ENCODE peak calls at places on chromosomes 13 and 19, in six cellular contexts. One of them, this sample, is unnamed.

GRCh38 chr19:30228113-30228725 is 144.0 kb upstream of the ZNF536 start:
- DNase-seq in K562: no peak
- DNase-seq in esophagus muscularis mucosa: no peak
- DNase-seq in stomach: no peak
- DNase-seq in Peyer's patch: no peak
- DNase-seq in uterus: no peak
- DNase-seq in this sample: peak; percentile 13

GRCh38 chr19:34075661-34076091 is 96.6 kb upstream of the LSM14A start:
- DNase-seq in esophagus muscularis mucosa: no peak
- DNase-seq in K562: no peak
- DNase-seq in uterus: no peak
- DNase-seq in Peyer's patch: no peak
- DNase-seq in stomach: no peak
- DNase-seq in this sample: no peak

GRCh38 chr13:78499802-78500201 is 103.5 kb downstream of the POU4F1 start:
- DNase-seq in stomach: no peak
- DNase-seq in uterus: no peak
- DNase-seq in Peyer's patch: no peak
- DNase-seq in esophagus muscularis mucosa: no peak
- DNase-seq in K562: no peak
- DNase-seq in this sample: no peak

GRCh38 chr13:74287672-74288169 is 153.5 kb upstream of the KLF12 start:
- DNase-seq in esophagus muscularis mucosa: no peak
- DNase-seq in stomach: peak; percentile 90
- DNase-seq in Peyer's patch: peak; percentile 71
- DNase-seq in uterus: peak; percentile 59
- DNase-seq in K562: no peak
- DNase-seq in this sample: peak; percentile 85

GRCh38 chr13:85528578-85529215 is 270.5 kb downstream of the SLITRK6 start:
- DNase-seq in uterus: no peak
- DNase-seq in Peyer's patch: no peak
- DNase-seq in K562: no peak
- DNase-seq in esophagus muscularis mucosa: no peak
- DNase-seq in stomach: no peak
- DNase-seq in this sample: no peak

GRCh38 chr13:25632166-25632888 is 260.6 kb downstream of the ATP8A2 start:
- DNase-seq in Peyer's patch: no peak
- DNase-seq in K562: no peak
- DNase-seq in esophagus muscularis mucosa: no peak
- DNase-seq in stomach: no peak
- DNase-seq in uterus: no peak
- DNase-seq in this sample: no peak

GRCh38 chr13:60755380-60756163 is 358.6 kb downstream of the TDRD3 start:
- DNase-seq in uterus: no peak
- DNase-seq in K562: no peak
- DNase-seq in esophagus muscularis mucosa: no peak
- DNase-seq in stomach: no peak
- DNase-seq in Peyer's patch: no peak
- DNase-seq in this sample: no peak

GRCh38 chr19:39402417-39403297 is 4.0 kb upstream of the ZFP36 start:
- DNase-seq in Peyer's patch: peak; percentile 93
- DNase-seq in esophagus muscularis mucosa: peak; percentile 98
- DNase-seq in stomach: peak; percentile 92
- DNase-seq in K562: peak; percentile 94
- DNase-seq in uterus: peak; percentile 94
- DNase-seq in this sample: peak; percentile 93

GRCh38 chr19:47280183-47280797 is 5.6 kb downstream of the INAFM1 start:
- DNase-seq in K562: peak; percentile 79
- DNase-seq in stomach: peak; percentile 45
- DNase-seq in uterus: peak; percentile 36
- DNase-seq in esophagus muscularis mucosa: no peak
- DNase-seq in Peyer's patch: no peak
- DNase-seq in this sample: peak; percentile 55

GRCh38 chr19:34475026-34475974 is 6.3 kb upstream of the WTIP start:
- DNase-seq in esophagus muscularis mucosa: no peak
- DNase-seq in Peyer's patch: no peak
- DNase-seq in stomach: no peak
- DNase-seq in uterus: no peak
- DNase-seq in K562: peak; percentile 24
- DNase-seq in this sample: no peak

GRCh38 chr13:21759503-21759902 is 88.6 kb downstream of the FGF9 start:
- DNase-seq in Peyer's patch: no peak
- DNase-seq in esophagus muscularis mucosa: no peak
- DNase-seq in K562: no peak
- DNase-seq in uterus: no peak
- DNase-seq in stomach: no peak
- DNase-seq in this sample: no peak

GRCh38 chr13:100589178-100589725 is 663 bp upstream of the GGACT start:
- DNase-seq in Peyer's patch: no peak
- DNase-seq in K562: no peak
- DNase-seq in uterus: no peak
- DNase-seq in stomach: no peak
- DNase-seq in esophagus muscularis mucosa: no peak
- DNase-seq in this sample: no peak
- H3K4me3 ChIP-seq in Peyer's patch: peak overlapping the region; percentile 68
- H3K4me3 ChIP-seq in K562: no peak overlapping the region
- H3K4me3 ChIP-seq in uterus: no peak overlapping the region
- H3K4me3 ChIP-seq in stomach: peak overlapping the region; percentile 73
- H3K4me3 ChIP-seq in esophagus muscularis mucosa: no peak overlapping the region
- H3K4me3 ChIP-seq in this sample: no peak overlapping the region

GRCh38 chr13:31914843-31915242 is 116.7 kb upstream of the FRY start:
- DNase-seq in uterus: no peak
- DNase-seq in K562: no peak
- DNase-seq in stomach: no peak
- DNase-seq in Peyer's patch: no peak
- DNase-seq in esophagus muscularis mucosa: no peak
- DNase-seq in this sample: no peak

GRCh38 chr13:31909889-31910551 is 121.6 kb upstream of the FRY start:
- DNase-seq in esophagus muscularis mucosa: no peak
- DNase-seq in stomach: peak; percentile 53
- DNase-seq in K562: peak; percentile 58
- DNase-seq in Peyer's patch: no peak
- DNase-seq in uterus: peak; percentile 41
- DNase-seq in this sample: peak; percentile 46

GRCh38 chr13:31910633-31911032 is 120.9 kb upstream of the FRY start:
- DNase-seq in esophagus muscularis mucosa: no peak
- DNase-seq in uterus: no peak
- DNase-seq in K562: no peak
- DNase-seq in stomach: no peak
- DNase-seq in Peyer's patch: no peak
- DNase-seq in this sample: no peak

GRCh38 chr13:31913459-31913858 is 118.1 kb upstream of the FRY start:
- DNase-seq in stomach: no peak
- DNase-seq in Peyer's patch: no peak
- DNase-seq in esophagus muscularis mucosa: no peak
- DNase-seq in uterus: no peak
- DNase-seq in K562: no peak
- DNase-seq in this sample: no peak

GRCh38 chr13:31912641-31913401 is 118.8 kb upstream of the FRY start:
- DNase-seq in K562: no peak
- DNase-seq in esophagus muscularis mucosa: no peak
- DNase-seq in uterus: no peak
- DNase-seq in Peyer's patch: no peak
- DNase-seq in stomach: no peak
- DNase-seq in this sample: no peak
- TF ChIP-seq POLR2A in K562: no peak
- TF ChIP-seq POLR2A in esophagus muscularis mucosa: no peak
- TF ChIP-seq POLR2A in uterus: no peak
- TF ChIP-seq POLR2A in Peyer's patch: no peak
- TF ChIP-seq POLR2A in stomach: no peak
- TF ChIP-seq POLR2A in this sample: no peak

DNA sequence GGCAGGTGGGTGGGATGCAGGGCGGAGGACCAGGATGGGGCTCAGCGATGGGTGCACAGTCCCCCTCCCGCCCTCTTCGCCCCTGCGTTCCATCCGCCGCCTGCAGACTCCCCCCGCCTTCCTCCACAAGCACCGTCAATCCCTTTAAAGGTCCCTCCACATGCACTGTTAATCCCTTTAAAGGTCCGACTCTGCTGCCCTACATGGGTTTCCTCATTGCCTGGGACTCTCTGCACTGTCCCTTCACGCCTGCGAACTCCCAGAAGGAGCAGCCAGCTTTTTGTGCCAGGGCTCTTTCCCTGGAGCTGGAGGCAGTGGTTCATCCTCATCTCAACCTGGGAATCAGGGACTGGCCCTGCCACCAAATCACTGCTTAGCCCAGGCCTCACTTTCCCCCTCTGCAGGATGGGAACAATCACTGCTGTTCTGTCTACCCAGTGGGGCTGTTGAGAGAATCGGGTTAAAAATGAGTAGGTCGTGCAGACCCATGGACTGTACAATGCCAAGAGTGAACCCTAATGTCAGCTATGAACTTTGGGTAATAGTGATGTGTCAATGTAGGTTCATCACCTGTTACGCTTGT is 20.4 kb downstream of the ZNF574 start:
- DNase-seq in uterus: no peak
- DNase-seq in K562: no peak
- DNase-seq in Peyer's patch: no peak
- DNase-seq in stomach: no peak
- DNase-seq in esophagus muscularis mucosa: no peak
- DNase-seq in this sample: no peak
- H3K36me3 ChIP-seq in uterus: no peaks in the 10 kb centered on the region
- H3K36me3 ChIP-seq in K562: no peaks in the 10 kb centered on the region
- H3K36me3 ChIP-seq in Peyer's patch: no peaks in the 10 kb centered on the region
- H3K36me3 ChIP-seq in stomach: no peaks in the 10 kb centered on the region
- H3K36me3 ChIP-seq in esophagus muscularis mucosa: peaks cover 3% of the 10 kb centered on the region
- H3K36me3 ChIP-seq in this sample: no peaks in the 10 kb centered on the region

DNA sequence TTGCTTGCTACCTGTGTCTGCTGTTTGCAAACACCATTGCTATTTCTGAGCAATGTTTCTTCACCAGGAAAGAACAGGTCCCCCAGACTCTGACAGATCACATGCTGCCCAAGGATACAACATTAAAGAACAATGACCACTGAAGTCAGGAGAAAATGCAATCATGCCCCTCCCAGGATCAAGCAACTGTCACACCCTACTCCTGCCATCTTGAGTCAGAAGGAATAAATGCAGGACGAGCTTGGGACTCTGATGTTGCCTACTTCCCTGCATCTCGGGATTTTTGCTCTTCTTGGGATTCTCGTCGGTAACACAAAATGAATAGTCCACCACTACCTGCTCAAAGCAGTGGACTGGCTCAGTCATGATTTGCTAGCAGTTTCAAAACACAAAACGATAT is 490.6 kb downstream of the COG6 start:
- DNase-seq in K562: no peak
- DNase-seq in esophagus muscularis mucosa: no peak
- DNase-seq in uterus: no peak
- DNase-seq in Peyer's patch: no peak
- DNase-seq in stomach: no peak
- DNase-seq in this sample: no peak
- H3K4me3 ChIP-seq in K562: no peak overlapping the region
- H3K4me3 ChIP-seq in esophagus muscularis mucosa: no peak overlapping the region
- H3K4me3 ChIP-seq in uterus: no peak overlapping the region
- H3K4me3 ChIP-seq in Peyer's patch: no peak overlapping the region
- H3K4me3 ChIP-seq in stomach: no peak overlapping the region
- H3K4me3 ChIP-seq in this sample: no peak overlapping the region

GRCh38 chr19:40662925-40663711 is 27.3 kb downstream of the NUMBL start:
- DNase-seq in uterus: peak; percentile 96
- DNase-seq in K562: peak; percentile 94
- DNase-seq in stomach: peak; percentile 94
- DNase-seq in Peyer's patch: peak; percentile 95
- DNase-seq in esophagus muscularis mucosa: peak; percentile 97
- DNase-seq in this sample: peak; percentile 94
- TF ChIP-seq POLR2A in uterus: peak; percentile 23
- TF ChIP-seq POLR2A in K562: peak; percentile 49
- TF ChIP-seq POLR2A in stomach: no peak
- TF ChIP-seq POLR2A in Peyer's patch: no peak
- TF ChIP-seq POLR2A in esophagus muscularis mucosa: peak; percentile 3
- TF ChIP-seq POLR2A in this sample: no peak

DNA sequence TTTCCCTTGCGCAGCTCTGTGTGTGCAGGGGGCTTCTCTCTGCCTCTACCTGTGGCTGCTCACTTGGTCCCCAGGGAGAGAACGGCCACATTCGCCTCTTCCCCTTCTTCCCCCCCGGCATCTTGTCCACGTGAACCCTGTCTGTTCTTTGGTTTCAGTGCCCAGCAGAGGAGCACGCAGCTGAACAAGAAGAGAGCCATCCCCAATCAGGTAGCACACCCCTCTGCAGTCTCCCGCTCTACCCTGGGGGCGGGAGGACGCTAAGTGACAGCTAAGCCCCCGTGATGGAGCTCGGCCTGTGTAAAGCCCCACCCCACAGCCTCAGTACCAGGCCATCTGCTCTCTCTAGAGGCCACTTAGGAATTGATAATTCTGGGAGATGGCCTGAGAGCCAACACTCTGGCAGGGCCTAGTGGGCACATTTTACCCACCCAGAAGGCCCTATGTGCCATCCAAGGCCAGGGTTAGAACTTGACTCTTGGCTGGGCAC is 30.2 kb downstream of the TMED1 start:
- DNase-seq in stomach: no peak
- DNase-seq in uterus: no peak
- DNase-seq in esophagus muscularis mucosa: no peak
- DNase-seq in Peyer's patch: no peak
- DNase-seq in K562: no peak
- DNase-seq in this sample: no peak
- H3K36me3 ChIP-seq in stomach: peaks cover 55% of the 10 kb centered on the region
- H3K36me3 ChIP-seq in uterus: no peaks in the 10 kb centered on the region
- H3K36me3 ChIP-seq in esophagus muscularis mucosa: peaks cover 93% of the 10 kb centered on the region
- H3K36me3 ChIP-seq in Peyer's patch: peaks cover 97% of the 10 kb centered on the region
- H3K36me3 ChIP-seq in K562: peaks cover 65% of the 10 kb centered on the region
- H3K36me3 ChIP-seq in this sample: peaks cover 64% of the 10 kb centered on the region

DNA sequence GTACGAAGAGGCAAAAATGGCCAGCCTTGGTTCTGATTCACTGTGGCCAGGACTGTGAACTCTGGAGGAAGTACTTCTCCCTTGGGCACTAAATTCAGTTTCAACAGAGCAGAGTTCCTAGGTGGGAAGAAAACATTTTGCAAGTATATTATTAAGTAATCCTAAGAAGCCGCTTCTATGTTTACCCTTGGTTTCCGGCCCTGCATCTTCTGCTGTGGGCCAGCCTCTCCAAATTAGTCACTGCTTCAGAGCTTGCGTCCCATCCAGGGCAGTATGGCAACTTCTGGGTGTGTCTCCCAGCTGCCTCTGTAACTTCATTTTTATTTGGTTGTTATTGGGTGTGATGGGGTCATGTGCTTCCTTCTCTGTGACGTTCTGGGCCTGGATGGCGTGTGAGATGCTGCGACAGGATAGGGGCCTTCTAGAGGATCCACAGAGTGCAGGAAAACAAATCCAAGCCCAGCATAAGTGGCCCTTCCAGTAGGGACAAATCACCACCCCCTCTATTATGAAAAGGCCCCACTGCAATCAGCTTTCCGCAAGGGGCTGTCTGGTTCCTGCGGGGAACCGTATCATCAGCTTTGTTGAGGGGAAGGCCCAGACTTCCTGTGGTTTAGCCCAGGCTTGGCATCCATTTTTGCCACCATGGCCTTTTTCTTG is 55.1 kb upstream of the C1QTNF9 start:
- DNase-seq in esophagus muscularis mucosa: no peak
- DNase-seq in uterus: no peak
- DNase-seq in K562: no peak
- DNase-seq in stomach: no peak
- DNase-seq in Peyer's patch: no peak
- DNase-seq in this sample: no peak
- H3K4me3 ChIP-seq in esophagus muscularis mucosa: no peak overlapping the region
- H3K4me3 ChIP-seq in uterus: no peak overlapping the region
- H3K4me3 ChIP-seq in K562: no peak overlapping the region
- H3K4me3 ChIP-seq in stomach: peak overlapping the region; percentile 8
- H3K4me3 ChIP-seq in Peyer's patch: peak overlapping the region; percentile 10
- H3K4me3 ChIP-seq in this sample: no peak overlapping the region

GRCh38 chr19:2603320-2603719 is 99.2 kb downstream of the GNG7 start:
- DNase-seq in esophagus muscularis mucosa: no peak
- DNase-seq in K562: no peak
- DNase-seq in uterus: peak; percentile 58
- DNase-seq in Peyer's patch: peak; percentile 51
- DNase-seq in stomach: no peak
- DNase-seq in this sample: no peak
- TF ChIP-seq POLR2A in esophagus muscularis mucosa: no peak
- TF ChIP-seq POLR2A in K562: no peak
- TF ChIP-seq POLR2A in uterus: no peak
- TF ChIP-seq POLR2A in Peyer's patch: no peak
- TF ChIP-seq POLR2A in stomach: no peak
- TF ChIP-seq POLR2A in this sample: no peak

GRCh38 chr19:4425531-4425930 is 23.1 kb downstream of the CHAF1A start:
- DNase-seq in uterus: no peak
- DNase-seq in Peyer's patch: no peak
- DNase-seq in K562: no peak
- DNase-seq in stomach: no peak
- DNase-seq in esophagus muscularis mucosa: no peak
- DNase-seq in this sample: no peak
- H3K36me3 ChIP-seq in uterus: no peaks in the 10 kb centered on the region
- H3K36me3 ChIP-seq in Peyer's patch: peaks cover 12% of the 10 kb centered on the region
- H3K36me3 ChIP-seq in K562: peaks cover 83% of the 10 kb centered on the region
- H3K36me3 ChIP-seq in stomach: peaks cover 9% of the 10 kb centered on the region
- H3K36me3 ChIP-seq in esophagus muscularis mucosa: peaks cover 44% of the 10 kb centered on the region
- H3K36me3 ChIP-seq in this sample: no peaks in the 10 kb centered on the region

This sample was measured in transverse colon.